ENCODE peak calls at places on chromosomes 2 and 18, in ten cellular contexts. One of them, this sample, is unnamed.

GRCh38 chr2:216160786-216161185 is 51.6 kb downstream of the XRCC5 start:
- DNase-seq in nephron progenitor cell: no peak
- DNase-seq in AG09309: no peak
- DNase-seq in GM12865: no peak
- DNase-seq in MCF 10A: no peak
- DNase-seq in GM06990: no peak
- DNase-seq in GM20000: no peak
- DNase-seq in sigmoid colon: no peak
- DNase-seq in fibroblast of lung: no peak
- DNase-seq in HFFc6: no peak
- DNase-seq in this sample: no peak

GRCh38 chr2:175030380-175031271 is 25.4 kb upstream of the CHN1 start:
- DNase-seq in nephron progenitor cell: peak
- DNase-seq in AG09309: peak
- DNase-seq in GM12865: peak
- DNase-seq in MCF 10A: peak
- DNase-seq in GM06990: no peak
- DNase-seq in GM20000: no peak
- DNase-seq in sigmoid colon: no peak
- DNase-seq in fibroblast of lung: peak
- DNase-seq in HFFc6: peak
- DNase-seq in this sample: peak

GRCh38 chr2:65708129-65708528 is 275.7 kb upstream of the SPRED2 start:
- DNase-seq in nephron progenitor cell: no peak
- DNase-seq in AG09309: no peak
- DNase-seq in GM12865: no peak
- DNase-seq in MCF 10A: no peak
- DNase-seq in GM06990: no peak
- DNase-seq in GM20000: no peak
- DNase-seq in sigmoid colon: no peak
- DNase-seq in fibroblast of lung: peak
- DNase-seq in HFFc6: peak
- DNase-seq in this sample: no peak

GRCh38 chr2:96533292-96534073 is 3.1 kb upstream of the ARID5A start:
- DNase-seq in nephron progenitor cell: no peak
- DNase-seq in AG09309: peak
- DNase-seq in GM12865: no peak
- DNase-seq in MCF 10A: peak
- DNase-seq in GM06990: no peak
- DNase-seq in GM20000: no peak
- DNase-seq in sigmoid colon: peak
- DNase-seq in fibroblast of lung: peak
- DNase-seq in HFFc6: peak
- DNase-seq in this sample: no peak

GRCh38 chr2:74053959-74054715 is 69.4 kb downstream of the TET3 start:
- DNase-seq in nephron progenitor cell: no peak
- DNase-seq in AG09309: no peak
- DNase-seq in GM12865: no peak
- DNase-seq in MCF 10A: no peak
- DNase-seq in GM06990: no peak
- DNase-seq in GM20000: no peak
- DNase-seq in sigmoid colon: no peak
- DNase-seq in fibroblast of lung: no peak
- DNase-seq in HFFc6: no peak
- DNase-seq in this sample: no peak

GRCh38 chr2:38653715-38654494 is 12.0 kb upstream of the GALM start:
- DNase-seq in nephron progenitor cell: no peak
- DNase-seq in AG09309: no peak
- DNase-seq in GM12865: peak
- DNase-seq in MCF 10A: no peak
- DNase-seq in GM06990: no peak
- DNase-seq in GM20000: no peak
- DNase-seq in sigmoid colon: no peak
- DNase-seq in fibroblast of lung: peak
- DNase-seq in HFFc6: no peak
- DNase-seq in this sample: peak

GRCh38 chr2:219684721-219685689 is 57.6 kb downstream of the SLC4A3 start:
- DNase-seq in nephron progenitor cell: peak
- DNase-seq in AG09309: no peak
- DNase-seq in GM12865: peak
- DNase-seq in MCF 10A: peak
- DNase-seq in GM06990: peak
- DNase-seq in GM20000: peak
- DNase-seq in sigmoid colon: peak
- DNase-seq in fibroblast of lung: peak
- DNase-seq in HFFc6: no peak
- DNase-seq in this sample: peak

GRCh38 chr18:13555192-13555591 is 171.2 kb downstream of the FAM210A start:
- DNase-seq in nephron progenitor cell: no peak
- DNase-seq in AG09309: no peak
- DNase-seq in GM12865: no peak
- DNase-seq in MCF 10A: no peak
- DNase-seq in GM06990: no peak
- DNase-seq in GM20000: no peak
- DNase-seq in sigmoid colon: no peak
- DNase-seq in fibroblast of lung: no peak
- DNase-seq in HFFc6: no peak
- DNase-seq in this sample: no peak

GRCh38 chr18:68764016-68764415 is 33.9 kb upstream of the CCDC102B start:
- DNase-seq in nephron progenitor cell: no peak
- DNase-seq in AG09309: no peak
- DNase-seq in GM12865: no peak
- DNase-seq in MCF 10A: no peak
- DNase-seq in GM06990: no peak
- DNase-seq in GM20000: no peak
- DNase-seq in sigmoid colon: no peak
- DNase-seq in fibroblast of lung: peak
- DNase-seq in HFFc6: peak
- DNase-seq in this sample: no peak

GRCh38 chr2:30362468-30363081 is 84.5 kb upstream of the LCLAT1 start:
- DNase-seq in nephron progenitor cell: no peak
- DNase-seq in AG09309: no peak
- DNase-seq in GM12865: no peak
- DNase-seq in MCF 10A: peak
- DNase-seq in GM06990: no peak
- DNase-seq in GM20000: no peak
- DNase-seq in sigmoid colon: no peak
- DNase-seq in fibroblast of lung: peak
- DNase-seq in HFFc6: peak
- DNase-seq in this sample: no peak

GRCh38 chr2:65514555-65515195 is 82.3 kb upstream of the SPRED2 start:
- DNase-seq in nephron progenitor cell: no peak
- DNase-seq in AG09309: no peak
- DNase-seq in GM12865: peak
- DNase-seq in MCF 10A: no peak
- DNase-seq in GM06990: peak
- DNase-seq in GM20000: peak
- DNase-seq in sigmoid colon: no peak
- DNase-seq in fibroblast of lung: peak
- DNase-seq in HFFc6: peak
- DNase-seq in this sample: no peak

GRCh38 chr2:36441816-36442215 is 86.2 kb downstream of the CRIM1 start:
- DNase-seq in nephron progenitor cell: no peak
- DNase-seq in AG09309: no peak
- DNase-seq in GM12865: no peak
- DNase-seq in MCF 10A: peak
- DNase-seq in GM06990: no peak
- DNase-seq in GM20000: no peak
- DNase-seq in sigmoid colon: no peak
- DNase-seq in fibroblast of lung: no peak
- DNase-seq in HFFc6: peak
- DNase-seq in this sample: no peak

GRCh38 chr18:46755315-46756171 is 1.3 kb downstream of the ST8SIA5 start:
- DNase-seq in nephron progenitor cell: no peak
- DNase-seq in AG09309: no peak
- DNase-seq in GM12865: no peak
- DNase-seq in MCF 10A: no peak
- DNase-seq in GM06990: no peak
- DNase-seq in GM20000: peak
- DNase-seq in sigmoid colon: no peak
- DNase-seq in fibroblast of lung: no peak
- DNase-seq in HFFc6: no peak
- DNase-seq in this sample: no peak

GRCh38 chr2:15763822-15764682 is 172.4 kb downstream of the DDX1 start:
- DNase-seq in nephron progenitor cell: no peak
- DNase-seq in AG09309: no peak
- DNase-seq in GM12865: no peak
- DNase-seq in MCF 10A: no peak
- DNase-seq in GM06990: no peak
- DNase-seq in GM20000: no peak
- DNase-seq in sigmoid colon: no peak
- DNase-seq in fibroblast of lung: no peak
- DNase-seq in HFFc6: no peak
- DNase-seq in this sample: no peak

GRCh38 chr2:212037062-212037461 is 501.5 kb downstream of the ERBB4 start:
- DNase-seq in nephron progenitor cell: no peak
- DNase-seq in AG09309: no peak
- DNase-seq in GM12865: no peak
- DNase-seq in MCF 10A: no peak
- DNase-seq in GM06990: no peak
- DNase-seq in GM20000: no peak
- DNase-seq in sigmoid colon: no peak
- DNase-seq in fibroblast of lung: no peak
- DNase-seq in HFFc6: no peak
- DNase-seq in this sample: no peak

GRCh38 chr2:40405440-40405839 is 46.5 kb downstream of the SLC8A1 start:
- DNase-seq in nephron progenitor cell: no peak
- DNase-seq in AG09309: peak
- DNase-seq in GM12865: no peak
- DNase-seq in MCF 10A: no peak
- DNase-seq in GM06990: no peak
- DNase-seq in GM20000: no peak
- DNase-seq in sigmoid colon: no peak
- DNase-seq in fibroblast of lung: peak
- DNase-seq in HFFc6: peak
- DNase-seq in this sample: no peak

GRCh38 chr2:112713585-112713925 is 7.3 kb upstream of the NT5DC4 start:
- DNase-seq in nephron progenitor cell: no peak
- DNase-seq in AG09309: no peak
- DNase-seq in GM12865: no peak
- DNase-seq in MCF 10A: no peak
- DNase-seq in GM06990: no peak
- DNase-seq in GM20000: no peak
- DNase-seq in sigmoid colon: no peak
- DNase-seq in fibroblast of lung: no peak
- DNase-seq in HFFc6: no peak
- DNase-seq in this sample: no peak

GRCh38 chr2:209426432-209426831 is 2.6 kb downstream of the MAP2 start:
- DNase-seq in nephron progenitor cell: no peak
- DNase-seq in AG09309: no peak
- DNase-seq in GM12865: no peak
- DNase-seq in MCF 10A: peak
- DNase-seq in GM06990: no peak
- DNase-seq in GM20000: no peak
- DNase-seq in sigmoid colon: no peak
- DNase-seq in fibroblast of lung: peak
- DNase-seq in HFFc6: no peak
- DNase-seq in this sample: no peak
- TF ChIP-seq CTCF in nephron progenitor cell: no peak
- TF ChIP-seq CTCF in AG09309: no peak
- TF ChIP-seq CTCF in GM12865: no peak
- TF ChIP-seq CTCF in MCF 10A: no peak
- TF ChIP-seq CTCF in GM06990: no peak
- TF ChIP-seq CTCF in GM20000: no peak
- TF ChIP-seq CTCF in sigmoid colon: no peak
- TF ChIP-seq CTCF in fibroblast of lung: no peak
- TF ChIP-seq CTCF in HFFc6: no peak
- TF ChIP-seq CTCF in this sample: no peak

DNA sequence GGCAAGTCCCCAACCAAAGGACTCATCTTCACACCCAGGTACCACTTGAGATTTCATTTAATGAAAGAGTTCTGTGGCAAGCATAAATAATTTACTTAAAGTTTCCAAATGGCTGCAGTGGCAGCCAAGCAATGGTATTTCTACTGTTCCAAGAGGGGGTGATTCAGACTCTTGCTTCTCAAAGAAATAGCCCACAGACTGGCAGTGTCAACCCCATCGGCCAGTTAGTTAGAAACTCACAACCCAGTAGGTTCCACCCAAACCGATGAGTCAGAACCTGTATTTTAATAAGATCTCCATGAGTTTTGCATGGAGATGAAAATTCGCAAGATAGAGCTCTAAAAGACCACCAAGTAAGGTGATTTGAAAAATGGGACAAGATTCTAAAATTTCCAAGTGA is 361.6 kb upstream of the ID2 start:
- DNase-seq in nephron progenitor cell: no peak
- DNase-seq in AG09309: no peak
- DNase-seq in GM12865: no peak
- DNase-seq in MCF 10A: no peak
- DNase-seq in GM06990: no peak
- DNase-seq in GM20000: no peak
- DNase-seq in sigmoid colon: no peak
- DNase-seq in fibroblast of lung: no peak
- DNase-seq in HFFc6: no peak
- DNase-seq in this sample: no peak
- TF ChIP-seq CTCF in nephron progenitor cell: no peak
- TF ChIP-seq CTCF in AG09309: no peak
- TF ChIP-seq CTCF in GM12865: no peak
- TF ChIP-seq CTCF in MCF 10A: no peak
- TF ChIP-seq CTCF in GM06990: no peak
- TF ChIP-seq CTCF in GM20000: no peak
- TF ChIP-seq CTCF in sigmoid colon: no peak
- TF ChIP-seq CTCF in fibroblast of lung: no peak
- TF ChIP-seq CTCF in HFFc6: no peak
- TF ChIP-seq CTCF in this sample: no peak

DNA sequence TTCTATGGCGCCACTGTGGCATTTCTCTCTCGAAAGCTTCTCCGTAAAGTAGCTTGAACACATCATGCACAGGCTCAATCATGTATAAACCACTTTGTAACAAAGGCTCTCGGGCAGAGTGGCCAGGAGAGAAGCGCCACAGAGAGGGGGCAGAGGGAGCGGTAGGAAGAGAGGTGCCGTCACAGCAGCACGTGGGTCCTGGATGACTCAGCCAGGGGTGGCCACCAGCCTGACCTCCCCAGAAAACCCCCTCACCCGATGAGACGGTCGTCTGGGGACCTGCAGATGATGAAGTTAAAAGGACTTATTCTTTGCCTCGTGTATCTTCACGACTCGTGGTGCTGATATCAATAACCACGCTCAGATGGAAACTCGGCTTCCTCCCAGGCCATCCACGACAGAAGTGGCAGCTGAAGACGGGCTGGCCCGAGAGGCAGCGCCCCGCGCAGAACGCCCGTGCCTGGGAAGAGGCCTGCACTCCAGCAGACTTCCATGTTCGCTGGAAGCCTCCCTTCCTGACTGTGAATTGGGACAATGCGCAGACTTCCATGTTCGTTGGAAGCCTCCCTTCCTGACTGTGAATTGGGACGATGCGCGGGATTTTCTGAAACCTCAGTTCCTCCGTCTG is 46.4 kb upstream of the MTCL1 start:
- DNase-seq in nephron progenitor cell: no peak
- DNase-seq in AG09309: no peak
- DNase-seq in GM12865: no peak
- DNase-seq in MCF 10A: no peak
- DNase-seq in GM06990: no peak
- DNase-seq in GM20000: no peak
- DNase-seq in sigmoid colon: no peak
- DNase-seq in fibroblast of lung: no peak
- DNase-seq in HFFc6: no peak
- DNase-seq in this sample: no peak
- TF ChIP-seq CTCF in nephron progenitor cell: no peak
- TF ChIP-seq CTCF in AG09309: no peak
- TF ChIP-seq CTCF in GM12865: no peak
- TF ChIP-seq CTCF in MCF 10A: no peak
- TF ChIP-seq CTCF in GM06990: no peak
- TF ChIP-seq CTCF in GM20000: no peak
- TF ChIP-seq CTCF in sigmoid colon: no peak
- TF ChIP-seq CTCF in fibroblast of lung: no peak
- TF ChIP-seq CTCF in HFFc6: no peak
- TF ChIP-seq CTCF in this sample: no peak

GRCh38 chr2:18883626-18884456 is 294.5 kb upstream of the NT5C1B start:
- DNase-seq in nephron progenitor cell: no peak
- DNase-seq in AG09309: no peak
- DNase-seq in GM12865: peak
- DNase-seq in MCF 10A: peak
- DNase-seq in GM06990: no peak
- DNase-seq in GM20000: no peak
- DNase-seq in sigmoid colon: no peak
- DNase-seq in fibroblast of lung: peak
- DNase-seq in HFFc6: peak
- DNase-seq in this sample: peak
- TF ChIP-seq CTCF in nephron progenitor cell: no peak
- TF ChIP-seq CTCF in AG09309: peak
- TF ChIP-seq CTCF in GM12865: peak
- TF ChIP-seq CTCF in MCF 10A: peak
- TF ChIP-seq CTCF in GM06990: peak
- TF ChIP-seq CTCF in GM20000: no peak
- TF ChIP-seq CTCF in sigmoid colon: no peak
- TF ChIP-seq CTCF in fibroblast of lung: peak
- TF ChIP-seq CTCF in HFFc6: peak
- TF ChIP-seq CTCF in this sample: no peak

This sample was measured in activated CD8-positive, alpha-beta T cell treated with anti-CD3 and anti-CD28 coated beads for 36 hours.